ENCODE peak calls at places on chromosomes 6 and 20, in four cellular contexts. G is foreskin fibroblast, D is A549, T is colonic mucosa. X is an unnamed sample.

GRCh38 chr6:41939091-41939847 is 2.3 kb downstream of the CCND3 start:
- DNase-seq in G (peak; percentile 68), T (no peak), D (no peak), X (no peak)

GRCh38 chr20:46011631-46012482 is 3.1 kb downstream of the MMP9 start:
- DNase-seq in G (no peak), D (peak; percentile 86), T (peak; percentile 64), X (no peak)

GRCh38 chr20:10349118-10349517 is 84.9 kb downstream of the MKKS start:
- DNase-seq in T (no peak), G (no peak), D (no peak), X (no peak)

GRCh38 chr6:7331452-7331851 is 18.5 kb upstream of the SSR1 start:
- DNase-seq in D (no peak), T (no peak), G (no peak), X (no peak)

GRCh38 chr6:41967312-41968287 is 26.0 kb upstream of the CCND3 start:
- DNase-seq in G (peak; percentile 33), D (peak; percentile 97), T (no peak), X (no peak)

GRCh38 chr20:44646641-44647274 is 4.7 kb downstream of the ADA start:
- DNase-seq in D (peak; percentile 24), G (peak; percentile 40), T (no peak), X (no peak)

GRCh38 chr6:130178692-130179091 is 44.1 kb downstream of the SAMD3 start:
- DNase-seq in D (peak; percentile 21), G (peak; percentile 87), T (no peak), X (peak; percentile 15)

GRCh38 chr6:148750826-148751225 is 4.0 kb downstream of the UST start:
- DNase-seq in T (no peak), G (no peak), D (no peak), X (no peak)

GRCh38 chr20:44095831-44096230 is 91.2 kb downstream of the JPH2 start:
- DNase-seq in T (no peak), D (no peak), G (no peak), X (no peak)

GRCh38 chr20:43375586-43375985 is 82.1 kb upstream of the SRSF6 start:
- DNase-seq in T (no peak), D (no peak), G (no peak), X (no peak)

GRCh38 chr20:18276821-18277220 is 11.5 kb upstream of the ZNF133 start:
- DNase-seq in T (peak; percentile 80), G (peak; percentile 62), D (peak; percentile 78), X (peak; percentile 14)
- TF ChIP-seq CTCF in T (peak; percentile 70), G (peak; percentile 91), D (peak; percentile 94), X (peak; percentile 96)

DNA sequence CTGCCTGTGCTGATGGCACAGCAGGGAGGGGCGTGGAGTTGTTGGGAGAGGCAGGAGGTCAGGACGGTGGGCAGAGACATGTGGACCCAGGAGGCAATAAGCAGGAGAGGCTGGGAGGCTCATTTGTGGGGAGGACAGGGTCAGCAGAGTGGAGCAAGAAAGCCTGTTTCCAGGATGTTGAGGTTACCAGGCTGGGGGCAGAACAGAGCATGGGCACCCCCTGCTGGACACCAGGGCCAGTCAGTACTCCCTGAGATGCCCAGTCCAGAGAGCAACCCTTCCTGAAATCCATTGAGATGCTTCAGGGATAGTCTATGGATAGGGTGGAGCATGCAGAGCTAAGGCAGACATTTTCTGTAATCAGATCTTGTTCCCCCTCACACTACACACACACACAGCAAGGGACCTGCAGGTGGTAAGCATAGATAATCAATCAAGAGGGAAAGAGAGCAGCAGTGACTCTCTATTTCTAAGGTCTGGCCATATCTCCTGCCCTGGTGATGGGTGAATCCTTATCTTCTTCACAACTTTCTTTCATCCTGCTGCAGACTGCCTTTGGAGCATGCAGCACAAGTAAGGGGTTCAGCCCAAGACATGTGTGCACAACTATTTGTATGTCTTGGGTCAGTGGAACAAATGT is 41.7 kb downstream of the MOCS1 start:
- DNase-seq in G (peak; percentile 72), T (peak; percentile 55), D (peak; percentile 38), X (peak; percentile 27)
- TF ChIP-seq CTCF in G (peak; percentile 86), T (peak; percentile 50), D (peak; percentile 27), X (peak; percentile 91)

GRCh38 chr6:21522773-21523490 is 70.6 kb upstream of the SOX4 start:
- DNase-seq in T (no peak), D (peak; percentile 10), G (no peak), X (no peak)
- TF ChIP-seq CTCF in T (no peak), D (no peak), G (no peak), X (no peak)

GRCh38 chr6:104771258-104771832 is 88.4 kb downstream of the HACE1 start:
- DNase-seq in G (no peak), T (no peak), D (peak; percentile 5), X (no peak)
- TF ChIP-seq CTCF in G (no peak), T (peak; percentile 33), D (peak; percentile 57), X (peak; percentile 33)

GRCh38 chr6:24856954-24857670 is 58.4 kb upstream of the ARMH2 start:
- DNase-seq in G (no peak), T (no peak), D (no peak), X (no peak)

GRCh38 chr6:24854077-24854670 is 55.5 kb upstream of the ARMH2 start:
- DNase-seq in T (no peak), D (no peak), G (no peak), X (no peak)

GRCh38 chr6:24858154-24858801 is 59.6 kb upstream of the ARMH2 start:
- DNase-seq in T (no peak), D (no peak), G (peak; percentile 45), X (peak; percentile 23)

GRCh38 chr6:24855389-24856245 is 56.9 kb upstream of the ARMH2 start:
- DNase-seq in G (peak; percentile 57), D (peak; percentile 62), T (peak; percentile 57), X (peak; percentile 54)

GRCh38 chr6:24856246-24856599 is 57.5 kb upstream of the ARMH2 start:
- DNase-seq in D (no peak), T (no peak), G (no peak), X (no peak)
- TF ChIP-seq CTCF in D (no peak), T (no peak), G (no peak), X (no peak)

GRCh38 chr20:22890605-22891300 is 144.4 kb upstream of the SSTR4 start:
- DNase-seq in T (no peak), D (no peak), G (no peak), X (no peak)
- TF ChIP-seq CTCF in T (no peak), D (no peak), G (no peak), X (no peak)

GRCh38 chr6:36542041-36542440 is 5.2 kb downstream of the STK38 start:
- DNase-seq in D (no peak), T (no peak), G (no peak), X (no peak)

GRCh38 chr6:36536873-36537547 is 10.3 kb downstream of the STK38 start:
- DNase-seq in T (no peak), D (no peak), G (no peak), X (no peak)

GRCh38 chr6:36544228-36544627 is 3.1 kb downstream of the STK38 start:
- DNase-seq in D (no peak), G (peak; percentile 41), T (peak; percentile 35), X (peak; percentile 57)

GRCh38 chr6:36539814-36540568 is 7.3 kb downstream of the STK38 start:
- DNase-seq in D (no peak), G (no peak), T (no peak), X (no peak)
- TF ChIP-seq CTCF in D (no peak), G (no peak), T (no peak), X (no peak)

GRCh38 chr6:151550618-151551017 is 56.8 kb downstream of the CCDC170 start:
- DNase-seq in T (no peak), G (no peak), D (no peak), X (no peak)

GRCh38 chr6:151544453-151544852 is 50.6 kb downstream of the CCDC170 start:
- DNase-seq in D (no peak), T (no peak), G (no peak), X (no peak)

GRCh38 chr6:151549790-151550189 is 56.0 kb downstream of the CCDC170 start:
- DNase-seq in T (no peak), D (no peak), G (no peak), X (no peak)

GRCh38 chr6:151548201-151548600 is 54.4 kb downstream of the CCDC170 start:
- DNase-seq in T (no peak), G (no peak), D (no peak), X (no peak)

GRCh38 chr6:151546941-151547659 is 53.3 kb downstream of the CCDC170 start:
- DNase-seq in D (peak; percentile 8), G (no peak), T (no peak), X (no peak)
- TF ChIP-seq CTCF in D (peak; percentile 9), G (no peak), T (no peak), X (no peak)

X was measured in AG09319.